ENCODE peak calls at places on chromosomes 3 and 15, in four cellular contexts. W is GM12892; U is caudate nucleus; M is stimulated activated CD8-positive, alpha-beta memory T cell treated with anti-CD3 and anti-CD28 coated beads, Interleukin-7, amount 100 ng/mL, for 1 hour. P is an unnamed sample.

GRCh38 chr15:79948095-79948695 is 22.8 kb downstream of the BCL2A1 start:
- DNase-seq in W (no peak), U (no peak), M (no peak), P (no peak)

GRCh38 chr3:134311265-134311664 is 60.6 kb upstream of the RYK start:
- DNase-seq in W (no peak), U (no peak), M (no peak), P (no peak)

GRCh38 chr3:38616111-38616510 is 33.4 kb downstream of the SCN5A start:
- DNase-seq in W (no peak), U (no peak), M (no peak), P (no peak)

GRCh38 chr15:80072285-80072684 is 12.8 kb downstream of the ZFAND6 start:
- DNase-seq in W (no peak), U (no peak), M (no peak), P (peak)

GRCh38 chr15:63043391-63044076 is 987 bp downstream of the TPM1 start:
- DNase-seq in W (no peak), U (no peak), M (no peak), P (no peak)

GRCh38 chr3:126118591-126118990 is 34.7 kb upstream of the SLC41A3 start:
- DNase-seq in W (no peak), U (no peak), M (no peak), P (no peak)

GRCh38 chr3:132134611-132135010 is 99.8 kb upstream of the CPNE4 start:
- DNase-seq in W (no peak), U (no peak), M (no peak), P (no peak)

GRCh38 chr3:20080956-20081554 is 40.8 kb downstream of the KAT2B start:
- DNase-seq in W (no peak), U (peak), M (no peak), P (no peak)

GRCh38 chr3:62479276-62479675 is 105.9 kb upstream of the FEZF2 start:
- DNase-seq in W (no peak), U (no peak), M (no peak), P (no peak)

GRCh38 chr3:88002448-88002847 is 56.4 kb downstream of the CGGBP1 start:
- DNase-seq in W (no peak), U (no peak), M (no peak), P (no peak)